ENCODE peak calls at places on chromosomes 16 and 17, in four cellular contexts. One of them, this sample, is unnamed.

GRCh38 chr17:36601303-36602029 is at the start of gene MRM1:
- DNase-seq in HepG2: peak
- DNase-seq in GM12878: peak
- DNase-seq in K562: peak
- DNase-seq in this sample: peak

GRCh38 chr17:58172369-58173071 is 5.7 kb downstream of the OR4D2 start:
- DNase-seq in GM12878: peak
- DNase-seq in K562: peak
- DNase-seq in HepG2: peak
- DNase-seq in this sample: peak

GRCh38 chr17:73271078-73271477 is 9.4 kb upstream of the CPSF4L start:
- DNase-seq in HepG2: no peak
- DNase-seq in K562: no peak
- DNase-seq in GM12878: peak
- DNase-seq in this sample: no peak

GRCh38 chr16:11198817-11199216 is 57.2 kb downstream of the SOCS1 start:
- DNase-seq in HepG2: no peak
- DNase-seq in GM12878: no peak
- DNase-seq in K562: peak
- DNase-seq in this sample: no peak

GRCh38 chr17:74176546-74177001 is 26.9 kb upstream of the RPL38 start:
- DNase-seq in GM12878: no peak
- DNase-seq in K562: peak
- DNase-seq in HepG2: peak
- DNase-seq in this sample: peak

GRCh38 chr16:49350265-49351103 is 23.1 kb upstream of the C16orf78 start:
- DNase-seq in HepG2: peak
- DNase-seq in GM12878: no peak
- DNase-seq in K562: peak
- DNase-seq in this sample: peak

GRCh38 chr17:13702266-13702665 is 100.5 kb upstream of the HS3ST3A1 start:
- DNase-seq in GM12878: no peak
- DNase-seq in HepG2: no peak
- DNase-seq in K562: no peak
- DNase-seq in this sample: no peak

GRCh38 chr17:75827291-75828050 is 16.7 kb downstream of the UNC13D start:
- DNase-seq in GM12878: no peak
- DNase-seq in K562: peak
- DNase-seq in HepG2: peak
- DNase-seq in this sample: peak

GRCh38 chr17:47663997-47664941 is 14.6 kb downstream of the KPNB1 start:
- DNase-seq in HepG2: peak
- DNase-seq in K562: peak
- DNase-seq in GM12878: peak
- DNase-seq in this sample: peak

GRCh38 chr17:45867702-45868101 is 23.0 kb downstream of the SPPL2C start:
- DNase-seq in GM12878: no peak
- DNase-seq in K562: peak
- DNase-seq in HepG2: peak
- DNase-seq in this sample: no peak

GRCh38 chr16:80614908-80615696 is 74.3 kb downstream of the DYNLRB2 start:
- DNase-seq in HepG2: no peak
- DNase-seq in GM12878: no peak
- DNase-seq in K562: peak
- DNase-seq in this sample: no peak

GRCh38 chr17:47956818-47957590 is 679 bp downstream of the PRR15L start:
- DNase-seq in GM12878: no peak
- DNase-seq in K562: no peak
- DNase-seq in HepG2: peak
- DNase-seq in this sample: no peak

GRCh38 chr17:40329981-40330794 is 21.2 kb downstream of the RARA start:
- DNase-seq in K562: no peak
- DNase-seq in HepG2: no peak
- DNase-seq in GM12878: no peak
- DNase-seq in this sample: no peak

GRCh38 chr17:55990332-55991006 is 162.8 kb upstream of the ANKFN1 start:
- DNase-seq in GM12878: no peak
- DNase-seq in HepG2: no peak
- DNase-seq in K562: no peak
- DNase-seq in this sample: peak

GRCh38 chr16:51951668-51952298 is 595.2 kb downstream of the TOX3 start:
- DNase-seq in GM12878: no peak
- DNase-seq in K562: no peak
- DNase-seq in HepG2: no peak
- DNase-seq in this sample: peak

GRCh38 chr17:61073799-61074513 is 325.7 kb upstream of the TBX2 start:
- DNase-seq in HepG2: no peak
- DNase-seq in GM12878: no peak
- DNase-seq in K562: no peak
- DNase-seq in this sample: no peak

GRCh38 chr17:61076649-61077048 is 323.0 kb upstream of the TBX2 start:
- DNase-seq in HepG2: peak
- DNase-seq in GM12878: no peak
- DNase-seq in K562: no peak
- DNase-seq in this sample: no peak

GRCh38 chr17:61070649-61071048 is 329.0 kb upstream of the TBX2 start:
- DNase-seq in HepG2: no peak
- DNase-seq in GM12878: no peak
- DNase-seq in K562: no peak
- DNase-seq in this sample: no peak

GRCh38 chr17:61075988-61076387 is 323.7 kb upstream of the TBX2 start:
- DNase-seq in K562: no peak
- DNase-seq in HepG2: no peak
- DNase-seq in GM12878: no peak
- DNase-seq in this sample: no peak

GRCh38 chr17:61072648-61073047 is 327.0 kb upstream of the TBX2 start:
- DNase-seq in GM12878: no peak
- DNase-seq in K562: no peak
- DNase-seq in HepG2: no peak
- DNase-seq in this sample: no peak
- TF ChIP-seq NR2C2 in GM12878: no peak
- TF ChIP-seq NR2C2 in K562: no peak
- TF ChIP-seq NR2C2 in HepG2: no peak
- TF ChIP-seq NR2C2 in this sample: no peak

DNA sequence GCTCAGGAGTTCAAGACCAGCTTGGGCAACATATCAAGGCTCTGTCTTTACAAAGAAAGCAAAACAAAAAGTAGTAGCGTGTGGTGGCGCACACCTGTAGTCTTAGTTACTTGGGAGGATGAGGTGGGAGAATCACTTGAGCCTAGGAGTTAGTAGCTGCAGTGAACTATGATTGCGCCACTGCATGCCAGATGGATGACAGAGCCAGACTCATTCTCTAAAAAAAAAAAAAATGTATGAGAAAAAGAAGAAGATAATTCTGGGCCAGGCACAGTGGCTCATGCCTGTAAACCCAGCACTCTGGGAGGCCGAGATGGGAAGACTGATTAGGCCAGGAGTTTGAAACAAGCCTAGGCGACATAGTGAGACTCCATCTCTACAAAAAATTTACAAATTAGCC is 28.5 kb downstream of the STAT5B start:
- DNase-seq in HepG2: peak
- DNase-seq in K562: no peak
- DNase-seq in GM12878: no peak
- DNase-seq in this sample: no peak
- TF ChIP-seq ETV6 in HepG2: no peak
- TF ChIP-seq ETV6 in K562: no peak
- TF ChIP-seq ETV6 in GM12878: no peak
- TF ChIP-seq ETV6 in this sample: no peak

GRCh38 chr16:20622498-20622870 is 46.3 kb upstream of the ACSM2B start:
- DNase-seq in GM12878: no peak
- DNase-seq in K562: no peak
- DNase-seq in HepG2: no peak
- DNase-seq in this sample: no peak

GRCh38 chr16:20620003-20620402 is 43.8 kb upstream of the ACSM2B start:
- DNase-seq in GM12878: no peak
- DNase-seq in HepG2: no peak
- DNase-seq in K562: no peak
- DNase-seq in this sample: no peak

GRCh38 chr16:20620770-20621169 is 44.6 kb upstream of the ACSM2B start:
- DNase-seq in K562: no peak
- DNase-seq in HepG2: no peak
- DNase-seq in GM12878: no peak
- DNase-seq in this sample: no peak

GRCh38 chr16:20624205-20624604 is 48.0 kb upstream of the ACSM2B start:
- DNase-seq in HepG2: no peak
- DNase-seq in K562: no peak
- DNase-seq in GM12878: no peak
- DNase-seq in this sample: no peak

DNA sequence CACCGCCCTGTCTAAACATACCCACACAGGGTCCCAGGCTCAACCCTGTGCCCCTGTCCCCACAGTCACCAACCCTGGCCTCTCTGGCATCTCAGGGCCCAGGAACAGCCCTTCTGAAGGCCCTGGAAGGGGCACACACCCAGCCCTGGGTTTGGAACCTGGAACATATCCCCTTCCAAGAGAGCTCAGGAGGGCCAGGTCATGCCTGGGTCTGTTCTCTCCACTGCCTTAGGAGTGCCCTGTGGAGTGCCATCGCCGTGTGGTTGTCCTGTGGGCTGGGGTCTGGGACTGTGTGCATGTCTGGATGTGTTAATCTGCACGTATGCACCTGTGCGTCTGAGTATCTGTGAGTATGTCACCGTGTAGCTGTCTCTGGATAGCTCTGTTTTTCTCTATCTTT is 45.2 kb upstream of the ACSM2B start:
- DNase-seq in GM12878: no peak
- DNase-seq in HepG2: no peak
- DNase-seq in K562: no peak
- DNase-seq in this sample: no peak
- TF ChIP-seq NR2C2 in GM12878: no peak
- TF ChIP-seq NR2C2 in HepG2: no peak
- TF ChIP-seq NR2C2 in K562: no peak
- TF ChIP-seq NR2C2 in this sample: no peak

DNA sequence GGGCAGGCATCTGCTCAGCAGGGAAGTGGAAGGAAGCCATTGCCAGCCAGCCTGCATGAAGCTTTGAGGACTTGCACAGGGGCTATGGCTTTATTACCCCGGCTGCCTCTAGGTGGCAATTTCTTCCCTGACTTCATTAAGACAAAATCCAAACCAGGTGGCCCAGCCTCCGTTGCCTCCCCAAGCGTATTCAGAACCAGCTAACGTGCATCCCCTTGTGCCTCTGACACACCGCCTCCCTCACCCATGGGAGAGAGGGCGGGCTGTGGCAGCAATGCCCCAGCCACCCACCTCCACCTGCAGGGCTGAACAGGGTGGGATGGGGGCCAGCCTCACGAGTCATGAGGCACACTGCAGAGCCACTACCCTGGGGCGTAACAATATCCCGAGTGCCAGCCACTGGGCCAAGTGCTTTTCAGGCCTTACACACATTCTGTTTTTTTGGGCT is 6.8 kb downstream of the KIFC3 start:
- DNase-seq in GM12878: no peak
- DNase-seq in HepG2: peak
- DNase-seq in K562: peak
- DNase-seq in this sample: peak
- TF ChIP-seq ETV6 in GM12878: no peak
- TF ChIP-seq ETV6 in HepG2: no peak
- TF ChIP-seq ETV6 in K562: no peak
- TF ChIP-seq ETV6 in this sample: no peak

DNA sequence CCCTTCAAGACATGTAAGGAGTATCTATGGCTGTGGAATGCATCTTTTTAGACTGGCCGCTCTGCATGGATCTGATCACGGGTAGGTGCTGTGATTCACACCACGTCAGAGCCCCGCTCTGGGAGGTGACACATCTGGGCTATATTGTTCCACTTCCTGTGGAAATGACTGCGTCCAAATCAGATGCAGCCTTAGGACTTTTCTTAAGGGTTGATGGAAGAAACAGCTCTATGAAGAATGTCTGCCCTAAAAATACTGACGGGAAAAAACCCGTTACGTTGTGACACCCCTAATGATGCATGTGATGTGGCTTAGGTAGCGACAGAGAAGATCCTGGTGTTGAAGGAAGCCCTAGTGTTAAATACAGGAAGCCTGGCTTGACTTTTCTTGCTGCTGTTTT is 12.2 kb downstream of the BANP start:
- DNase-seq in K562: no peak
- DNase-seq in GM12878: no peak
- DNase-seq in HepG2: no peak
- DNase-seq in this sample: no peak
- TF ChIP-seq NR2C2 in K562: no peak
- TF ChIP-seq NR2C2 in GM12878: no peak
- TF ChIP-seq NR2C2 in HepG2: no peak
- TF ChIP-seq NR2C2 in this sample: no peak

GRCh38 chr16:27407158-27407557 is 5.2 kb downstream of the IL21R start:
- DNase-seq in K562: no peak
- DNase-seq in HepG2: no peak
- DNase-seq in GM12878: no peak
- DNase-seq in this sample: no peak
- TF ChIP-seq ETV6 in K562: no peak
- TF ChIP-seq ETV6 in HepG2: no peak
- TF ChIP-seq ETV6 in GM12878: no peak
- TF ChIP-seq ETV6 in this sample: no peak

GRCh38 chr17:35245196-35245486 is 2.3 kb downstream of the SLFN5 start:
- DNase-seq in K562: no peak
- DNase-seq in GM12878: no peak
- DNase-seq in HepG2: no peak
- DNase-seq in this sample: no peak
- TF ChIP-seq NR2C2 in K562: peak
- TF ChIP-seq NR2C2 in GM12878: no peak
- TF ChIP-seq NR2C2 in HepG2: no peak
- TF ChIP-seq NR2C2 in this sample: no peak

GRCh38 chr17:83103200-83103937 is 24.0 kb downstream of the METRNL start:
- DNase-seq in HepG2: no peak
- DNase-seq in GM12878: no peak
- DNase-seq in K562: peak
- DNase-seq in this sample: peak
- TF ChIP-seq ETV6 in HepG2: no peak
- TF ChIP-seq ETV6 in GM12878: no peak
- TF ChIP-seq ETV6 in K562: no peak
- TF ChIP-seq ETV6 in this sample: no peak

This sample was measured in WTC11.